ENCODE peak calls at places on chromosomes 1 and 21, in seven cellular contexts. I is CD8-positive, alpha-beta T cell; M is PC-3; E is tibial artery; T is psoas muscle; N is cardiac muscle cell; S is A673. Q is an unnamed sample. For H3K4me1, the result is how much of the 10 kb centered on the place peaks cover.

GRCh38 chr1:118340928-118341905 is 156.2 kb upstream of the SPAG17 start:
- DNase-seq in I (no peak), M (no peak), E (no peak), T (no peak), N (no peak), S (no peak), Q (no peak)

GRCh38 chr1:22257286-22258275 is 114.7 kb upstream of the WNT4 start:
- DNase-seq in I (no peak), M (peak), E (no peak), T (no peak), N (no peak), S (no peak), Q (peak)

GRCh38 chr1:206105612-206106011 is 11.6 kb downstream of the AVPR1B start:
- DNase-seq in I (no peak), M (peak), E (no peak), T (no peak), N (no peak), S (no peak), Q (no peak)

GRCh38 chr1:168583571-168583970 is 7.2 kb downstream of the XCL1 start:
- DNase-seq in I (no peak), M (no peak), E (no peak), T (no peak), N (no peak), S (no peak), Q (no peak)

GRCh38 chr1:156508205-156508954 is 7.8 kb upstream of the MEF2D start:
- DNase-seq in I (no peak), M (no peak), E (peak), T (peak), N (peak), S (no peak), Q (peak)

GRCh38 chr1:17653728-17654351 is 101.3 kb upstream of the ACTL8 start:
- DNase-seq in I (no peak), M (peak), E (no peak), T (peak), N (peak), S (peak), Q (no peak)

GRCh38 chr1:157235307-157235706 is 97.1 kb upstream of the ETV3 start:
- DNase-seq in I (no peak), M (no peak), E (no peak), T (no peak), N (no peak), S (no peak), Q (no peak)

GRCh38 chr1:228998179-228998578 is 262.9 kb downstream of the RHOU start:
- DNase-seq in I (no peak), M (no peak), E (peak), T (no peak), N (no peak), S (no peak), Q (no peak)

GRCh38 chr1:95685091-95685490 is 451.1 kb downstream of the RWDD3 start:
- DNase-seq in I (no peak), M (no peak), E (no peak), T (no peak), N (no peak), S (no peak), Q (no peak)

GRCh38 chr1:162587347-162587746 is 25.8 kb downstream of the UAP1 start:
- DNase-seq in I (no peak), M (peak), E (no peak), T (no peak), N (no peak), S (no peak), Q (no peak)

GRCh38 chr1:157431751-157432150 is 120.6 kb downstream of the FCRL5 start:
- DNase-seq in I (no peak), M (peak), E (no peak), T (no peak), N (peak), S (no peak), Q (no peak)

GRCh38 chr1:232614811-232615210 is 15.1 kb downstream of the SIPA1L2 start:
- DNase-seq in I (no peak), M (no peak), E (no peak), T (no peak), N (no peak), S (no peak), Q (no peak)

GRCh38 chr1:3548156-3548893 is 63.0 kb downstream of the MEGF6 start:
- DNase-seq in I (no peak), M (no peak), E (peak), T (no peak), N (peak), S (no peak), Q (no peak)

GRCh38 chr1:80417651-80418050 is 1383.1 kb upstream of the ADGRL2 start:
- DNase-seq in I (no peak), M (peak), E (no peak), T (no peak), N (peak), S (no peak), Q (no peak)

GRCh38 chr1:9249534-9250335 is 15.2 kb downstream of the H6PD start:
- DNase-seq in I (no peak), M (peak), E (no peak), T (peak), N (peak), S (peak), Q (peak)

GRCh38 chr1:167629681-167630567 is at the start of gene RCSD1:
- DNase-seq in I (peak), M (no peak), E (no peak), T (peak), N (no peak), S (no peak), Q (peak)

GRCh38 chr21:44557491-44558328 is 885 bp downstream of the KRTAP10-3 start:
- DNase-seq in I (no peak), M (no peak), E (peak), T (no peak), N (no peak), S (no peak), Q (no peak)

GRCh38 chr1:202255343-202255742 is 61.7 kb downstream of the LGR6 start:
- DNase-seq in I (no peak), M (no peak), E (peak), T (no peak), N (no peak), S (no peak), Q (no peak)

GRCh38 chr1:65020774-65021173 is 54.4 kb upstream of the JAK1 start:
- DNase-seq in I (no peak), M (peak), E (no peak), T (no peak), N (peak), S (no peak), Q (no peak)

GRCh38 chr1:179583869-179584268 is 7.8 kb upstream of the TDRD5 start:
- DNase-seq in I (no peak), M (no peak), E (no peak), T (no peak), N (no peak), S (no peak), Q (no peak)

GRCh38 chr1:88217386-88217785 is 466.7 kb upstream of the PKN2 start:
- DNase-seq in I (no peak), M (no peak), E (no peak), T (no peak), N (no peak), S (no peak), Q (no peak)
- H3K27ac ChIP-seq in I (no peak), M (no peak), E (no peak), T (no peak), N (no peak), S (no peak), Q (no peak)

DNA sequence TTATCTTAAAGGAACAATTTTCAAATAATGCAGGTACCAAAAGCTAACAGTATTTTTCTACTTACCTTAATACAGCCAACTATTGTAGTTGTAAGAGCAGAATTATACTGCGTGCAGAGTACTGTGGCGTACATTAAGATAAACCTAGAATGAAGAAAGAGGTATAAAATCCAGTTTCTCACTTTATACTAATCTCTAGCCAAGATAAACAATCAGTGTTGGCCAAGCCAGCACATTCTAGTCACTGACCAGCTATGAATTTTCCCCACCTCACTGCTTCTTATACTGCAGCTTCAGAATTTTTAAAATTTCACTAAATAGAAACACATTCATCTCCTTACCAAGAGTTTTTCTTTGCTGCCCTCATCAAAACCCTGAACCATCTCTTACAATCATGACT is 33.6 kb downstream of the SLC35D1 start:
- DNase-seq in I (no peak), M (no peak), E (no peak), T (no peak), N (peak), S (no peak), Q (no peak)
- TF ChIP-seq CTCF in I (no peak), M (no peak), E (no peak), T (no peak), N (no peak), S (no peak), Q (no peak)

DNA sequence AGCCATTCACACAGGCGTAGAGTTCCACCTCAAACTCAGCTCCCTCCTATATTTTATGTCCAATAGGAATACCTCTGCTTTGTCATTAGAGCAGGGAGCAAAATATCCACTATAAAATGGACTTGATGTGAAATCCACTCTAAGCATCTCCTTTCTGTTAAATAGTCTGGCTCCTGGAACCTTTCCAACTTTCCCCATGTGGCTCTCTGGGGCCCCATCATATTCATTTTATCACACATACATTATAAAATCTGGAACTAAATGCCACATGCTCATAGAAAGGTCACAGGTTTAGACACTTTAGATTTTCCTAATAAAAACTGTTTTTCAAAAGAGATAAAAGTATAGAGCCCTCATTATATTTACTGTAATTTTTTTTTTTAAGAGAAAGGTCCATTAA is 82.1 kb downstream of the PTPN14 start:
- DNase-seq in I (no peak), M (no peak), E (no peak), T (no peak), N (no peak), S (peak), Q (no peak)
- H3K4me1 ChIP-seq in I (under half), M (under half), E (under half), T (half or more), N (under half), S (half or more), Q (under half)

GRCh38 chr1:84635261-84635848 is 54.9 kb downstream of the SSX2IP start:
- DNase-seq in I (no peak), M (no peak), E (no peak), T (no peak), N (no peak), S (no peak), Q (no peak)
- H3K27ac ChIP-seq in I (no peak), M (peak), E (no peak), T (no peak), N (no peak), S (no peak), Q (no peak)

DNA sequence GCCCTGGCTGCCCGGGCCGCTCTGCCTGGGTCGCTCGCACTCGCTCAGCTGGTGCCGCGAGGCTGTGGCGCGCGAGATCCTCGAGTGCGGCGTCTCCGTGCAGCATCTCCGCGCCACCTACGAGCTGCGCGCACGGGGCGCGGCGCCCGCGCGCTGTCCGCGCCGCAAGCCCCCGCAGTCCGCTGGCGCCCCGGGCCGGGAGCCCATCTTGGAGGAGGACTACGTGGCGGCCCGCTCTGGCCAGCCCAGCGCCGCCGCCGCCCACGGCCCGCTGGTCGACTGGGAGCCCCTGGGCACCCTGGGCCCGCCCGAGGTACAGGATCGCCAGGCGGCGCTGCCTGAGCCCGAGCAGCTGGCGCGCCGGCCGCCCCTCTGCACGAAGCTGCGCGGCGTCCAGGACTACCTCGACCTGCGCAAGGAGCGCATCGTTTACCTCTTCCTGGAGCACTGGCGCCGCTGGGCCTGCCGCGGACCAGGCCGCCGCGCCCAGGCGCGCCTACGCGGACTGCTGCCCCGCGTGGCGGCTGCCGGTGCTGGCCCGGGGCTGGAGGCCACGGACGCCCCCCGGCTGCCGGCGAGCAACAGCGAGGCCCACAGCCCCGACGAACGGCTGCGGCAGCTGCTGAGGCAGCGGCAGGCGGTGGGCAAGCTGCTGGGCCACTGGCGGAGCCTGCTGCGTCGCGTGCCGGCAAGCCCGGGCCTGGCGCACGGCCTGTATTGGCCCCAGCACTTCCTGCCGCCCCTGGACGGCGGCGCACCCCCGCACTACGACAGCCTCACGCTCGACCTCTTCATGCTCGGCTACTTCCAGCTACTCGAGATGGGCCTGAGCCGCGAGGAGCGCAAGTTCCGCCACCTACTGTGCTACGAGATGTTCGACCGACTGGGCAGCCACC is 10.9 kb downstream of the TNFRSF25 start:
- DNase-seq in I (no peak), M (no peak), E (no peak), T (no peak), N (peak), S (no peak), Q (no peak)
- TF ChIP-seq CTCF in I (no peak), M (no peak), E (no peak), T (no peak), N (no peak), S (peak), Q (no peak)